ENCODE peak calls at places on chromosomes 11 and 22, in four cellular contexts. One of them, this sample, is unnamed.

GRCh38 chr11:66002648-66003225 is 434 bp downstream of the BANF1 start:
- DNase-seq in heart left ventricle: peak; percentile 73
- DNase-seq in cardiac muscle cell: peak; percentile 57
- DNase-seq in hepatocyte: no peak
- DNase-seq in this sample: no peak

GRCh38 chr11:1933416-1934325 is 13.5 kb upstream of the MRPL23 start:
- DNase-seq in heart left ventricle: peak; percentile 6
- DNase-seq in cardiac muscle cell: no peak
- DNase-seq in hepatocyte: no peak
- DNase-seq in this sample: no peak

GRCh38 chr11:21121991-21122390 is 452.6 kb downstream of the NELL1 start:
- DNase-seq in heart left ventricle: no peak
- DNase-seq in hepatocyte: no peak
- DNase-seq in cardiac muscle cell: no peak
- DNase-seq in this sample: no peak

GRCh38 chr22:28958611-28959010 is 75.2 kb downstream of the ZNRF3 start:
- DNase-seq in hepatocyte: no peak
- DNase-seq in cardiac muscle cell: no peak
- DNase-seq in heart left ventricle: no peak
- DNase-seq in this sample: no peak

GRCh38 chr11:86849679-86850078 is 49.3 kb downstream of the PRSS23 start:
- DNase-seq in cardiac muscle cell: no peak
- DNase-seq in hepatocyte: no peak
- DNase-seq in heart left ventricle: no peak
- DNase-seq in this sample: no peak

GRCh38 chr11:45646275-45646970 is 19.0 kb downstream of the CHST1 start:
- DNase-seq in cardiac muscle cell: no peak
- DNase-seq in hepatocyte: no peak
- DNase-seq in heart left ventricle: no peak
- DNase-seq in this sample: no peak

GRCh38 chr22:46086577-46087335 is 63.6 kb upstream of the PPARA start:
- DNase-seq in cardiac muscle cell: no peak
- DNase-seq in hepatocyte: no peak
- DNase-seq in heart left ventricle: peak; percentile 50
- DNase-seq in this sample: no peak

GRCh38 chr11:44892843-44893242 is 57.8 kb downstream of the TP53I11 start:
- DNase-seq in hepatocyte: no peak
- DNase-seq in cardiac muscle cell: no peak
- DNase-seq in heart left ventricle: no peak
- DNase-seq in this sample: no peak

GRCh38 chr11:122022646-122023045 is 93.4 kb downstream of the BLID start:
- DNase-seq in hepatocyte: no peak
- DNase-seq in heart left ventricle: no peak
- DNase-seq in cardiac muscle cell: no peak
- DNase-seq in this sample: no peak

GRCh38 chr11:76669901-76670474 is 559 bp downstream of the LRRC32 start:
- DNase-seq in heart left ventricle: peak; percentile 54
- DNase-seq in cardiac muscle cell: peak; percentile 43
- DNase-seq in hepatocyte: peak; percentile 67
- DNase-seq in this sample: no peak

GRCh38 chr11:7638710-7639642 is 34.3 kb downstream of the CYB5R2 start:
- DNase-seq in heart left ventricle: peak; percentile 44
- DNase-seq in cardiac muscle cell: no peak
- DNase-seq in hepatocyte: no peak
- DNase-seq in this sample: no peak

GRCh38 chr11:93842461-93842860 is 8.0 kb downstream of the VSTM5 start:
- DNase-seq in hepatocyte: no peak
- DNase-seq in heart left ventricle: no peak
- DNase-seq in cardiac muscle cell: no peak
- DNase-seq in this sample: no peak

GRCh38 chr11:125057370-125058060 is 5.6 kb upstream of the SLC37A2 start:
- DNase-seq in hepatocyte: no peak
- DNase-seq in cardiac muscle cell: no peak
- DNase-seq in heart left ventricle: no peak
- DNase-seq in this sample: no peak

GRCh38 chr11:1092919-1093318 is 18.2 kb downstream of the MUC2 start:
- DNase-seq in cardiac muscle cell: no peak
- DNase-seq in heart left ventricle: no peak
- DNase-seq in hepatocyte: no peak
- DNase-seq in this sample: no peak

GRCh38 chr11:46410021-46410420 is 18.4 kb upstream of the CHRM4 start:
- DNase-seq in heart left ventricle: no peak
- DNase-seq in hepatocyte: no peak
- DNase-seq in cardiac muscle cell: no peak
- DNase-seq in this sample: no peak

GRCh38 chr11:94734563-94735275 is 33.4 kb upstream of the AMOTL1 start:
- DNase-seq in hepatocyte: peak; percentile 32
- DNase-seq in cardiac muscle cell: no peak
- DNase-seq in heart left ventricle: no peak
- DNase-seq in this sample: no peak

GRCh38 chr22:45082795-45083194 is 73.0 kb upstream of the PHF21B start:
- DNase-seq in heart left ventricle: no peak
- DNase-seq in hepatocyte: no peak
- DNase-seq in cardiac muscle cell: no peak
- DNase-seq in this sample: no peak

GRCh38 chr11:121514401-121514981 is 61.7 kb upstream of the SORL1-AS1 start:
- DNase-seq in cardiac muscle cell: no peak
- DNase-seq in hepatocyte: no peak
- DNase-seq in heart left ventricle: no peak
- DNase-seq in this sample: no peak

GRCh38 chr11:8719260-8720190 is 36.9 kb downstream of the RPL27A start:
- DNase-seq in hepatocyte: peak; percentile 70
- DNase-seq in heart left ventricle: peak; percentile 60
- DNase-seq in cardiac muscle cell: no peak
- DNase-seq in this sample: no peak

GRCh38 chr11:20110908-20111669 is 49.2 kb downstream of the DBX1 start:
- DNase-seq in hepatocyte: peak; percentile 81
- DNase-seq in heart left ventricle: no peak
- DNase-seq in cardiac muscle cell: peak; percentile 48
- DNase-seq in this sample: peak; percentile 26

GRCh38 chr11:125114518-125114917 is 3.1 kb upstream of the TMEM218 start:
- DNase-seq in cardiac muscle cell: no peak
- DNase-seq in hepatocyte: no peak
- DNase-seq in heart left ventricle: no peak
- DNase-seq in this sample: no peak

GRCh38 chr22:37571258-37571991 is 8.5 kb downstream of the LGALS2 start:
- DNase-seq in heart left ventricle: peak; percentile 23
- DNase-seq in cardiac muscle cell: no peak
- DNase-seq in hepatocyte: peak; percentile 32
- DNase-seq in this sample: no peak

GRCh38 chr11:95138448-95138847 is 48.8 kb downstream of the ENDOD1 start:
- DNase-seq in heart left ventricle: no peak
- DNase-seq in hepatocyte: peak; percentile 35
- DNase-seq in cardiac muscle cell: peak; percentile 18
- DNase-seq in this sample: no peak

GRCh38 chr11:130166457-130166784 is 6.8 kb downstream of the ST14 start:
- DNase-seq in cardiac muscle cell: no peak
- DNase-seq in hepatocyte: peak; percentile 80
- DNase-seq in heart left ventricle: no peak
- DNase-seq in this sample: no peak

GRCh38 chr11:131668867-131669780 is 298.7 kb downstream of the NTM start:
- DNase-seq in heart left ventricle: no peak
- DNase-seq in cardiac muscle cell: peak; percentile 67
- DNase-seq in hepatocyte: peak; percentile 73
- DNase-seq in this sample: no peak

GRCh38 chr11:126993599-126993998 is 7.0 kb downstream of the KIRREL3 start:
- DNase-seq in cardiac muscle cell: no peak
- DNase-seq in heart left ventricle: no peak
- DNase-seq in hepatocyte: no peak
- DNase-seq in this sample: no peak

GRCh38 chr11:23406131-23406819 is 546.0 kb upstream of the CCDC179 start:
- DNase-seq in heart left ventricle: no peak
- DNase-seq in cardiac muscle cell: no peak
- DNase-seq in hepatocyte: no peak
- DNase-seq in this sample: no peak

GRCh38 chr22:42877597-42878340 is 20.7 kb upstream of the ARFGAP3 start:
- DNase-seq in cardiac muscle cell: peak; percentile 51
- DNase-seq in hepatocyte: no peak
- DNase-seq in heart left ventricle: no peak
- DNase-seq in this sample: no peak

GRCh38 chr11:69126286-69126685 is 29.4 kb upstream of the SMIM38 start:
- DNase-seq in heart left ventricle: no peak
- DNase-seq in hepatocyte: no peak
- DNase-seq in cardiac muscle cell: no peak
- DNase-seq in this sample: no peak

GRCh38 chr11:75797116-75797515 is 17.9 kb upstream of the UVRAG start:
- DNase-seq in cardiac muscle cell: no peak
- DNase-seq in hepatocyte: no peak
- DNase-seq in heart left ventricle: no peak
- DNase-seq in this sample: peak; percentile 57

DNA sequence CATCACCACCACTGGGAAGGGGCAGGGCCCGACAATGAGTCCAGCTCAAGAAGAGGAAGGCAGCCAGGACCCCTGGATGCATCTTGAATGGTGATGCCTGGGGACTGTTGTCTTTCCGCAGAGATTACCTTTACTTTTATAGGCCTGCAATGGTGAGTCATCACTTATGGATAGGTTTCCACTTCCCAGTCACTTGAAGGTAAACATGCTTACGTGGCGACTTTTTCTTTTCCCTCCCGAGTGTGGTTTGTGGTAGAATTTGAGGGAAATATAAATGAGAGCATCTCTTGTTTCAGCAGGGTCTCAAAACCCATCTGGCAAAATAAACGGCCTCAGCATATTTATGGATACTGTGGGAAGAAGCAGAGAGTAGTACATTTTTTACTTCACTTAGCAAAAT is at the start of gene MMP13:
- DNase-seq in cardiac muscle cell: no peak
- DNase-seq in hepatocyte: no peak
- DNase-seq in heart left ventricle: no peak
- DNase-seq in this sample: no peak
- H3K4me3 ChIP-seq in cardiac muscle cell: no peak within 1 kb of the TSS
- H3K4me3 ChIP-seq in hepatocyte: no peak within 1 kb of the TSS
- H3K4me3 ChIP-seq in heart left ventricle: no peak within 1 kb of the TSS
- H3K4me3 ChIP-seq in this sample: no peak within 1 kb of the TSS

DNA sequence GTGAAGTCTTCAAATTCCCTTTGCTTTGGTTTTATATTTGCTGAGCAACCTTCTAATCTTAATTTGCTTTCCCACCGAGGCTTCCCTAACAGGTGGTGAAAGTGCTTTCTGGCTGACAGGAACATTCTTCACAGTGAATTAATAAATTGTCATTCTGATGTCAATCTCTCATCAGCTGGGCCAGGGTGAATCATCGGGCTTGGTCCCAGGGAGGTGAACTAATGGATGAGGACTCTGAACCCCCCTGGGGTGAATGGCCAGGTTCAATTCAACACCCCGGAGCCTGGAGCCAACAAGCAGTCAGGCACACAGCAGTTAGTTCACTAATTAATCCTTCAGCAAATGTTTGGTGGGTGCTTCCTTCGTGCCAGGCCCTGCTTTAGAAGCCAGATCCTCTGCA is 155.4 kb upstream of the PDGFD start:
- DNase-seq in hepatocyte: peak; percentile 5
- DNase-seq in cardiac muscle cell: no peak
- DNase-seq in heart left ventricle: no peak
- DNase-seq in this sample: no peak
- TF ChIP-seq CTCF in hepatocyte: no peak
- TF ChIP-seq CTCF in cardiac muscle cell: no peak
- TF ChIP-seq CTCF in heart left ventricle: no peak
- TF ChIP-seq CTCF in this sample: no peak

DNA sequence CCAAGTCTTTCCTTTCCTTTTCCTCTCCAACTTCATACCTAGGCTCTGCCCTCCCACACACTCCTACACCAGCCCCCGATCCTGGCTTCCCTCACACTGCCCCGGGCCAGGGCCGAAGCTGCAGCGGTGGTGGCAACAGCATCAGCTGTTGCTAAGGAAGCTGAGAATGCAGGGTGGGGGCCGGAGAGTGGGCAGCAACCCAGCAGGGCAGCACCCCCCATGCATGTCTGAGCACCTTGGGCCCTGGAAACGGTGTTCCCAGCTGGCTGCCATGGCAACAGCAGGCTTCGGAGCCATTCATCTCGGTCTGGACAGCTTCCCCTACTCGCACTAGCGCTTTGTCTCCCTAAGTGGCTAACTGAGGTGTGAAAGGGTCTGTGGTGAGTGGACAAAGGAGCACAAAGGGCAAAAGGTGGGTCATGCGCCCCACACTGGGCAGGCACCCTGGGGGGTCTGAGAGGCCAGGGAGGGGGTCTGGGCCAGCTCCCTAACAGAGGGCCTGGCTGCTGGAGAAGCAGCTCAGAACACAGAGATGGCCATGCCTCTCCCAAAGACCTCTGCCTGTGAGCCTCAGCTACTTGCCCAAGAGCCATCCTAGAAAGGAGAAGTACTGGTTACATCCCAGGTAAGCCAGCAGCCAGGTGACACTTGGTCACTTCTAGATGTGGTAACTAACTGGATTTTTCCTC is 42.1 kb upstream of the JAM3 start:
- DNase-seq in heart left ventricle: no peak
- DNase-seq in cardiac muscle cell: peak; percentile 60
- DNase-seq in hepatocyte: no peak
- DNase-seq in this sample: no peak
- H3K27me3 ChIP-seq in heart left ventricle: no peaks in the 10 kb centered on the region
- H3K27me3 ChIP-seq in cardiac muscle cell: peaks cover 21% of the 10 kb centered on the region
- H3K27me3 ChIP-seq in hepatocyte: peaks cover 25% of the 10 kb centered on the region
- H3K27me3 ChIP-seq in this sample: no peaks in the 10 kb centered on the region

GRCh38 chr11:27795955-27796861 is 96.0 kb upstream of the BDNF start:
- DNase-seq in cardiac muscle cell: no peak
- DNase-seq in heart left ventricle: peak; percentile 51
- DNase-seq in hepatocyte: peak; percentile 41
- DNase-seq in this sample: no peak
- H3K4me3 ChIP-seq in cardiac muscle cell: no peak overlapping the region
- H3K4me3 ChIP-seq in heart left ventricle: no peak overlapping the region
- H3K4me3 ChIP-seq in hepatocyte: no peak overlapping the region
- H3K4me3 ChIP-seq in this sample: no peak overlapping the region

GRCh38 chr11:110091995-110092576 is 1.1 kb upstream of the ZC3H12C start:
- DNase-seq in heart left ventricle: no peak
- DNase-seq in hepatocyte: peak; percentile 23
- DNase-seq in cardiac muscle cell: no peak
- DNase-seq in this sample: no peak

GRCh38 chr11:110090466-110091026 is 2.6 kb upstream of the ZC3H12C start:
- DNase-seq in cardiac muscle cell: no peak
- DNase-seq in hepatocyte: no peak
- DNase-seq in heart left ventricle: no peak
- DNase-seq in this sample: no peak

GRCh38 chr11:110087820-110088534 is 5.2 kb upstream of the ZC3H12C start:
- DNase-seq in heart left ventricle: no peak
- DNase-seq in cardiac muscle cell: no peak
- DNase-seq in hepatocyte: no peak
- DNase-seq in this sample: no peak

GRCh38 chr11:110088535-110089344 is 4.5 kb upstream of the ZC3H12C start:
- DNase-seq in cardiac muscle cell: no peak
- DNase-seq in hepatocyte: no peak
- DNase-seq in heart left ventricle: no peak
- DNase-seq in this sample: no peak

GRCh38 chr11:110089617-110090282 is 3.4 kb upstream of the ZC3H12C start:
- DNase-seq in heart left ventricle: no peak
- DNase-seq in cardiac muscle cell: no peak
- DNase-seq in hepatocyte: no peak
- DNase-seq in this sample: no peak
- TF ChIP-seq CTCF in heart left ventricle: no peak
- TF ChIP-seq CTCF in cardiac muscle cell: no peak
- TF ChIP-seq CTCF in hepatocyte: no peak
- TF ChIP-seq CTCF in this sample: no peak

This sample was measured in GM06990.